ENCODE peak calls at places on chromosomes 2 and 18, in ten cellular contexts. V is fibroblast of pulmonary artery, T is A549, A is Caco-2, E is mammary epithelial cell, J is IMR-90, R is AG04450, H is coronary artery, L is GM12865, S is epithelial cell of esophagus. I is an unnamed sample.

GRCh38 chr2:27717070-27717453 is 53.4 kb downstream of the SLC4A1AP start:
- DNase-seq in J (peak), T (no peak), E (peak), R (no peak), H (no peak), A (no peak), S (peak), V (peak), L (no peak), I (no peak)

GRCh38 chr2:48471048-48471474 is 58.9 kb upstream of the STON1 start:
- DNase-seq in H (no peak), E (peak), T (peak), R (no peak), V (peak), A (no peak), L (no peak), S (peak), J (peak), I (peak)

GRCh38 chr18:3062798-3063563 is 50.0 kb upstream of the LPIN2 start:
- DNase-seq in H (no peak), T (no peak), J (peak), R (no peak), E (peak), A (peak), L (peak), S (peak), V (peak), I (peak)

GRCh38 chr2:74583504-74583903 is 29.0 kb downstream of the DOK1 start:
- DNase-seq in L (no peak), T (peak), H (no peak), J (peak), V (peak), A (no peak), R (no peak), E (no peak), S (peak), I (peak)

GRCh38 chr18:8756571-8756970 is 51.2 kb downstream of the MTCL1 start:
- DNase-seq in A (no peak), E (no peak), S (no peak), J (no peak), T (no peak), L (no peak), R (no peak), H (peak), V (no peak), I (no peak)

GRCh38 chr2:239644016-239644415 is 243.2 kb upstream of the HDAC4 start:
- DNase-seq in S (no peak), A (no peak), T (no peak), J (no peak), E (no peak), H (peak), V (peak), R (no peak), L (peak), I (peak)

GRCh38 chr2:85705680-85706039 is 11.5 kb downstream of the GNLY start:
- DNase-seq in E (peak), T (no peak), S (peak), V (peak), J (peak), L (no peak), H (no peak), R (peak), A (no peak), I (peak)

GRCh38 chr2:73285162-73285739 is 973 bp upstream of the FBXO41 start:
- DNase-seq in A (no peak), V (no peak), T (no peak), R (no peak), H (no peak), S (no peak), J (no peak), E (no peak), L (peak), I (no peak)

GRCh38 chr2:230829293-230829692 is 35.4 kb upstream of the ITM2C start:
- DNase-seq in L (no peak), R (no peak), S (no peak), T (no peak), V (no peak), A (no peak), H (no peak), J (no peak), E (no peak), I (no peak)

GRCh38 chr18:46829947-46830346 is 73.1 kb upstream of the ST8SIA5 start:
- DNase-seq in A (no peak), V (no peak), H (no peak), J (no peak), R (no peak), S (no peak), E (no peak), L (no peak), T (no peak), I (no peak)

GRCh38 chr18:45521777-45522176 is 93.5 kb upstream of the SLC14A2 start:
- DNase-seq in R (no peak), H (peak), L (peak), T (no peak), J (peak), E (peak), S (peak), V (peak), A (no peak), I (peak)

GRCh38 chr2:116733699-116734098 is 1080.8 kb upstream of the DDX18 start:
- DNase-seq in T (no peak), H (no peak), A (no peak), J (no peak), V (no peak), S (peak), L (no peak), R (no peak), E (no peak), I (no peak)

GRCh38 chr18:13500891-13501887 is 225.2 kb downstream of the FAM210A start:
- DNase-seq in H (no peak), S (peak), J (peak), V (peak), R (no peak), T (no peak), E (peak), L (no peak), A (no peak), I (peak)

GRCh38 chr2:44778671-44779476 is 162.6 kb upstream of the SIX3 start:
- DNase-seq in H (no peak), A (no peak), J (no peak), E (no peak), R (no peak), V (no peak), S (no peak), L (peak), T (no peak), I (no peak)
- H3K4me3 ChIP-seq in H (no peak), A (no peak), J (no peak), E (no peak), R (no peak), V (no peak), S (no peak), L (peak), T (no peak), I (no peak)

DNA sequence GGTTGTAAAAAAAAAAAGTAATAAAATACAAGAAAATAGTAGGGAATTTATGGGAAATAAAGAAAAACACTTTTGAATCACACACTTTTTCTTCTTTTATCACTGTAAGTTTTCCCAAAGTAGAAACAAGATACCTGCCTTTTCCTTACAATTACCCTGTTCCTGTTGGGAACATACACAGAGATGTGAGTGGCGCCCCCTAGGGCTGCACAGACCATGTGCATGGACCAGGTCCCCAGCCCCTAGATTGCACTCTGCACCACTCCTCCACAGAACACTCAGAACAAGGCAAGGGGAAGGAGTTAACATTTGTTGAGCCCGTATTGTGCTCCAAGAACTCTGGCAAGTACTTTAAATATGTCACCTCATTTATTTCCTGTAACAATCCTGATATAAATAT is 118.7 kb upstream of the NRP2 start:
- DNase-seq in H (no peak), A (peak), R (no peak), T (peak), V (no peak), L (peak), S (no peak), E (no peak), J (no peak), I (peak)
- TF ChIP-seq CTCF in H (no peak), A (peak), R (peak), T (peak), V (peak), L (peak), S (peak), E (peak), J (no peak), I (peak)

DNA sequence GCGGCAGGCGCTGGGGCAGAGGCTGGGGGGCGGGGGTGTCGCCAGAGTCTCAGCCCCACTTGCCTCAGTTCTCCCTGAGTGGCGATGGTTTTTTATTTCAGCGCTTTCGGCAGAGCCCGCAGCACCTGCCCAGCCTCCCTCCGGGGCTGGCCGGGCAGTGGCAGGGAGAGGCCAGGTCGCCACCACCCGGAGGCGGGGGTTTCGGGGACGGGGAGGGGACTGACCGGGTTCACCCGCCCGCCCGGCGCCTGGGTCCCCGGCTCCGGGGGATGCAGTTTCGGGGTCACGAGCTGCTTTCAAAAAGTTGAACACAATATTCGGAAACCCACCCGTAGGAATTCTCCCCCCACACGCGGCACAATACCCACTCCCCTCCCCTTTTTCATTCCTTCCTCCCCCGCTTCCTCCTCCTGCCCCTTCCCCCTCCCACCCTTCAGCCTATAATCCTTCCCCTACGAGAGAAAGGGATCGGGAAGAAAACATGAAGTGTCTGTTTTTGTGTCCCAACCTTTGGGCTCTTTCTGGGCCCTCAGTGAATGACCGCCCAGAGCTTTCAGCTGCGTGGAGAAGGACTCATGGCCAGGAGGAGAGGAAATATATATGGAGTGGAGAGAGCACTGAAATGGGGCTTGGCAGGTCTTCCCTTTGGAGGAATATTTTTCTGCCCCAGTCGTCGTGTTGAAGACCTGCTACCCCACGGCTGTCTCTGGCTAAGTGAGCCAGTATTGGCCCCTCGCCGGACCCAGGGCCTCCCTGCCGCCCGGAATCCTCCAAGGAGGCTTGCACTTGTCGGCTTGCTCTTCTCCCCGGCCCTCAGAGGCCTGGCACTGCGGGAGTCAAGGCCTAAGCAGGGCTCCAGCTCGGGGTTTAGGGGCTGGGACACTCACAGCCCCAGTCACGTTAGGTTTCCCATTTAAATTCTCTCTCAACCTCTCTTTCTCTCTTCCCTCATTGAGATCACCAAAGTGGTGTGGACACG is 2.1 kb upstream of the SIX3 start:
- DNase-seq in S (no peak), T (no peak), H (no peak), R (no peak), E (no peak), V (no peak), J (no peak), A (no peak), L (no peak), I (no peak)
- H3K4me3 ChIP-seq in S (no peak), T (peak), H (peak), R (no peak), E (peak), V (no peak), J (no peak), A (peak), L (peak), I (no peak)

GRCh38 chr2:117985092-117985491 is 28.8 kb downstream of the CCDC93 start:
- DNase-seq in S (peak), J (no peak), T (no peak), A (no peak), V (no peak), H (no peak), E (peak), R (no peak), L (no peak), I (no peak)
- TF ChIP-seq CTCF in S (peak), J (no peak), T (no peak), A (peak), V (no peak), H (no peak), E (no peak), R (no peak), L (no peak), I (no peak)